ENCODE peak calls at places on chromosomes 13 and 19, in nine cellular contexts. One of them, this sample, is unnamed.

GRCh38 chr13:113950451-113951245 is 23.2 kb downstream of the C13orf46 start:
- DNase-seq in caudate nucleus: no peak
- DNase-seq in heart right ventricle: no peak
- DNase-seq in PC-3: no peak
- DNase-seq in stimulated activated naive CD4-positive, alpha-beta T cell: no peak
- DNase-seq in upper lobe of right lung: no peak
- DNase-seq in fibroblast of lung: no peak
- DNase-seq in stimulated activated CD8-positive, alpha-beta memory T cell treated with anti-CD3 and anti-CD28 coated beads, Interleukin-2, amount 100 ng/mL, for 48 hours: no peak
- DNase-seq in EL: no peak
- DNase-seq in this sample: no peak

GRCh38 chr19:16340092-16340491 is 15.5 kb downstream of the KLF2 start:
- DNase-seq in caudate nucleus: no peak
- DNase-seq in heart right ventricle: no peak
- DNase-seq in PC-3: no peak
- DNase-seq in stimulated activated naive CD4-positive, alpha-beta T cell: no peak
- DNase-seq in upper lobe of right lung: no peak
- DNase-seq in fibroblast of lung: no peak
- DNase-seq in stimulated activated CD8-positive, alpha-beta memory T cell treated with anti-CD3 and anti-CD28 coated beads, Interleukin-2, amount 100 ng/mL, for 48 hours: no peak
- DNase-seq in EL: peak; percentile 40
- DNase-seq in this sample: no peak

GRCh38 chr13:103839460-103839859 is 773.2 kb upstream of the SLC10A2 start:
- DNase-seq in caudate nucleus: no peak
- DNase-seq in heart right ventricle: no peak
- DNase-seq in PC-3: no peak
- DNase-seq in stimulated activated naive CD4-positive, alpha-beta T cell: no peak
- DNase-seq in upper lobe of right lung: no peak
- DNase-seq in fibroblast of lung: no peak
- DNase-seq in stimulated activated CD8-positive, alpha-beta memory T cell treated with anti-CD3 and anti-CD28 coated beads, Interleukin-2, amount 100 ng/mL, for 48 hours: no peak
- DNase-seq in EL: no peak
- DNase-seq in this sample: no peak

GRCh38 chr19:58550362-58551122 is 4.4 kb downstream of the CHMP2A start:
- DNase-seq in caudate nucleus: no peak
- DNase-seq in heart right ventricle: no peak
- DNase-seq in PC-3: no peak
- DNase-seq in stimulated activated naive CD4-positive, alpha-beta T cell: no peak
- DNase-seq in upper lobe of right lung: no peak
- DNase-seq in fibroblast of lung: no peak
- DNase-seq in stimulated activated CD8-positive, alpha-beta memory T cell treated with anti-CD3 and anti-CD28 coated beads, Interleukin-2, amount 100 ng/mL, for 48 hours: no peak
- DNase-seq in EL: no peak
- DNase-seq in this sample: no peak

GRCh38 chr13:48709213-48709612 is 55.5 kb downstream of the CYSLTR2 start:
- DNase-seq in caudate nucleus: no peak
- DNase-seq in heart right ventricle: no peak
- DNase-seq in PC-3: no peak
- DNase-seq in stimulated activated naive CD4-positive, alpha-beta T cell: no peak
- DNase-seq in upper lobe of right lung: no peak
- DNase-seq in fibroblast of lung: no peak
- DNase-seq in stimulated activated CD8-positive, alpha-beta memory T cell treated with anti-CD3 and anti-CD28 coated beads, Interleukin-2, amount 100 ng/mL, for 48 hours: no peak
- DNase-seq in EL: no peak
- DNase-seq in this sample: no peak

GRCh38 chr19:41029524-41030432 is 38.7 kb downstream of the CYP2B6 start:
- DNase-seq in caudate nucleus: no peak
- DNase-seq in heart right ventricle: no peak
- DNase-seq in PC-3: no peak
- DNase-seq in stimulated activated naive CD4-positive, alpha-beta T cell: no peak
- DNase-seq in upper lobe of right lung: no peak
- DNase-seq in fibroblast of lung: no peak
- DNase-seq in stimulated activated CD8-positive, alpha-beta memory T cell treated with anti-CD3 and anti-CD28 coated beads, Interleukin-2, amount 100 ng/mL, for 48 hours: no peak
- DNase-seq in EL: no peak
- DNase-seq in this sample: no peak

GRCh38 chr19:17309962-17310461 is 649 bp downstream of the DDA1 start:
- DNase-seq in caudate nucleus: no peak
- DNase-seq in heart right ventricle: no peak
- DNase-seq in PC-3: no peak
- DNase-seq in stimulated activated naive CD4-positive, alpha-beta T cell: peak; percentile 61
- DNase-seq in upper lobe of right lung: no peak
- DNase-seq in fibroblast of lung: no peak
- DNase-seq in stimulated activated CD8-positive, alpha-beta memory T cell treated with anti-CD3 and anti-CD28 coated beads, Interleukin-2, amount 100 ng/mL, for 48 hours: no peak
- DNase-seq in EL: no peak
- DNase-seq in this sample: no peak

GRCh38 chr13:27599845-27600553 is 20.3 kb downstream of the LNX2 start:
- DNase-seq in caudate nucleus: no peak
- DNase-seq in heart right ventricle: no peak
- DNase-seq in PC-3: peak; percentile 90
- DNase-seq in stimulated activated naive CD4-positive, alpha-beta T cell: no peak
- DNase-seq in upper lobe of right lung: no peak
- DNase-seq in fibroblast of lung: peak; percentile 67
- DNase-seq in stimulated activated CD8-positive, alpha-beta memory T cell treated with anti-CD3 and anti-CD28 coated beads, Interleukin-2, amount 100 ng/mL, for 48 hours: no peak
- DNase-seq in EL: peak; percentile 85
- DNase-seq in this sample: no peak

GRCh38 chr19:57632987-57633831 is at the start of gene ZNF211:
- DNase-seq in caudate nucleus: peak; percentile 92
- DNase-seq in heart right ventricle: peak; percentile 95
- DNase-seq in PC-3: peak; percentile 97
- DNase-seq in stimulated activated naive CD4-positive, alpha-beta T cell: peak; percentile 85
- DNase-seq in upper lobe of right lung: peak; percentile 94
- DNase-seq in fibroblast of lung: peak; percentile 94
- DNase-seq in stimulated activated CD8-positive, alpha-beta memory T cell treated with anti-CD3 and anti-CD28 coated beads, Interleukin-2, amount 100 ng/mL, for 48 hours: peak; percentile 76
- DNase-seq in EL: peak; percentile 95
- DNase-seq in this sample: peak; percentile 92

GRCh38 chr13:70391678-70392077 is 283.4 kb upstream of the KLHL1 start:
- DNase-seq in caudate nucleus: no peak
- DNase-seq in heart right ventricle: no peak
- DNase-seq in PC-3: peak; percentile 67
- DNase-seq in stimulated activated naive CD4-positive, alpha-beta T cell: no peak
- DNase-seq in upper lobe of right lung: no peak
- DNase-seq in fibroblast of lung: no peak
- DNase-seq in stimulated activated CD8-positive, alpha-beta memory T cell treated with anti-CD3 and anti-CD28 coated beads, Interleukin-2, amount 100 ng/mL, for 48 hours: no peak
- DNase-seq in EL: no peak
- DNase-seq in this sample: no peak

GRCh38 chr19:1230585-1231489 is 7.0 kb downstream of the CBARP start:
- DNase-seq in caudate nucleus: no peak
- DNase-seq in heart right ventricle: no peak
- DNase-seq in PC-3: no peak
- DNase-seq in stimulated activated naive CD4-positive, alpha-beta T cell: no peak
- DNase-seq in upper lobe of right lung: no peak
- DNase-seq in fibroblast of lung: no peak
- DNase-seq in stimulated activated CD8-positive, alpha-beta memory T cell treated with anti-CD3 and anti-CD28 coated beads, Interleukin-2, amount 100 ng/mL, for 48 hours: no peak
- DNase-seq in EL: no peak
- DNase-seq in this sample: no peak

GRCh38 chr19:35332817-35333216 is 3.8 kb downstream of the CD22 start:
- DNase-seq in caudate nucleus: no peak
- DNase-seq in heart right ventricle: no peak
- DNase-seq in PC-3: no peak
- DNase-seq in stimulated activated naive CD4-positive, alpha-beta T cell: peak; percentile 26
- DNase-seq in upper lobe of right lung: no peak
- DNase-seq in fibroblast of lung: no peak
- DNase-seq in stimulated activated CD8-positive, alpha-beta memory T cell treated with anti-CD3 and anti-CD28 coated beads, Interleukin-2, amount 100 ng/mL, for 48 hours: no peak
- DNase-seq in EL: no peak
- DNase-seq in this sample: no peak

GRCh38 chr19:45922281-45922680 is 7.7 kb upstream of the NANOS2 start:
- DNase-seq in caudate nucleus: no peak
- DNase-seq in heart right ventricle: no peak
- DNase-seq in PC-3: peak; percentile 11
- DNase-seq in stimulated activated naive CD4-positive, alpha-beta T cell: no peak
- DNase-seq in upper lobe of right lung: no peak
- DNase-seq in fibroblast of lung: no peak
- DNase-seq in stimulated activated CD8-positive, alpha-beta memory T cell treated with anti-CD3 and anti-CD28 coated beads, Interleukin-2, amount 100 ng/mL, for 48 hours: no peak
- DNase-seq in EL: peak; percentile 20
- DNase-seq in this sample: no peak

This sample was measured in sciatic nerve.